ENCODE peak calls at places on chromosomes 6 and 20, in ten cellular contexts. W, B, K, X, O, E, P, Z, V and Y are unnamed samples.

GRCh38 chr20:47146703-47147102 is 209.8 kb downstream of the ZMYND8 start:
- DNase-seq in X (peak), W (no peak), B (no peak), O (no peak), E (no peak), P (no peak), V (no peak), Z (no peak), K (no peak), Y (no peak)

GRCh38 chr6:29146154-29146553 is 24.6 kb upstream of the OR2J2 start:
- DNase-seq in P (no peak), X (no peak), B (no peak), V (no peak), O (no peak), W (no peak), K (no peak), E (no peak), Z (no peak), Y (no peak)

GRCh38 chr6:140586426-140587061 is 1212.1 kb upstream of the CITED2 start:
- DNase-seq in O (no peak), B (no peak), X (no peak), E (no peak), V (no peak), K (no peak), Z (no peak), W (no peak), P (peak), Y (no peak)

GRCh38 chr20:57047281-57048026 is 219.0 kb downstream of the BMP7 start:
- DNase-seq in Z (peak), V (no peak), X (no peak), E (peak), W (no peak), B (no peak), O (no peak), K (no peak), P (no peak), Y (no peak)

GRCh38 chr6:56144538-56145324 is 102.6 kb downstream of the COL21A1 start:
- DNase-seq in Z (no peak), W (no peak), B (no peak), K (no peak), E (no peak), P (no peak), V (no peak), X (peak), O (no peak), Y (no peak)

GRCh38 chr6:3566812-3567211 is 110.0 kb upstream of the SLC22A23 start:
- DNase-seq in K (no peak), X (no peak), W (no peak), E (no peak), V (no peak), B (no peak), Z (no peak), O (no peak), P (no peak), Y (no peak)

GRCh38 chr6:158819977-158820632 is 937 bp upstream of the EZR start:
- DNase-seq in K (no peak), O (no peak), E (no peak), Z (no peak), X (no peak), V (peak), P (no peak), B (no peak), W (no peak), Y (no peak)

GRCh38 chr6:163536770-163537169 is 122.3 kb downstream of the QKI start:
- DNase-seq in K (no peak), B (no peak), V (no peak), P (no peak), E (no peak), O (no peak), Z (peak), W (no peak), X (no peak), Y (no peak)

DNA sequence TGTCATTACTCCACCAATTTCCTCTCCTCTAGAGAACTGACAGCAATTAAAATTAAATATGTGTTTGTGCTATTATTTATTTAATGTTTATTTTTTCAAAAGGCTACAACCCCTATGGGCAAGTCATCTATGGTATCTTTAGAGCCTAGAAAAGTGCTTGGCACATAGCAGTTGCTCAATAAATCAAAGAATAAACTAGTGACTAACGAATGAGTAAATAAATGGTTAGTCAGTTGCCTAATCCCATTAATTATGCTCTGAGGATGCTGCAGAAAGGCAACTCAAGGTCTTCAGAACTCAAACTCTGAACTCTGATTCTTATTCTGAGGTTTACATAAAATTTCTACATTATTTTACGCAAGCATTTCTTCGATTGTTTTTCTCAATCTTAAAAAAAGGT is 193.0 kb upstream of the TSHZ2 start:
- DNase-seq in O (no peak), X (no peak), V (no peak), B (no peak), K (no peak), P (no peak), W (no peak), Z (no peak), E (no peak), Y (no peak)
- TF ChIP-seq CTCF in O (no peak), X (no peak), V (no peak), B (no peak), K (no peak), P (no peak), W (no peak), Z (no peak), E (no peak), Y (no peak)

DNA sequence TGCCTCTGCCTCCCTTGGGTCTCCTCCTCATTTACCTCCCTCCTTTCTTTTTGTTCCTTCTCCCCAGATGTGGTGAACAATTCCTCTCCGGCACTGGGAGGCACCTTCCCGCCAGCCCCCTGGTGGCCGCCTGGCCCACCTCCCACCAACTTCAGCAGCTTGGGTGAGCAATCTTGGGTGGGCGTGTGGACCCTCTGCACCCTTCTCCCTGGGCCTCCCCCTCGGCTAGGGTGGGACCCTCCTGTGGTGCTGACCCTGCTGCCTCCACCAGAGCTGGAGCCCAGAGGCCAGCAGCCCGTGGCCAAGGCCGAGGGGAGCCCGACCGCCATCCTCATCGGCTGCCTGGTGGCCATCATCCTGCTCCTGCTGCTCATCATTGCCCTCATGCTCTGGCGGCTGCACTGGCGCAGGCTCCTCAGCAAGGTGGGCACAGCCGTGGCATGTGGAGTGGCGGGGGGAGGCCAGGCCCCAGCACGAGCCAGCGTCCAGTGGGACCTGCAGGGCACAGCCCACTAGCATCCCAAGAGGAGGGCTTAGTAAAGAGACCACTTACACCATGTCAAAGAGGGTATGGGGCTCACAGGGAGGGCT is 8.8 kb downstream of the DDR1 start:
- DNase-seq in O (no peak), X (no peak), K (no peak), E (no peak), V (no peak), W (no peak), P (no peak), B (no peak), Z (no peak), Y (no peak)
- TF ChIP-seq CTCF in O (no peak), X (no peak), K (peak), E (no peak), V (no peak), W (no peak), P (no peak), B (no peak), Z (no peak), Y (peak)

DNA sequence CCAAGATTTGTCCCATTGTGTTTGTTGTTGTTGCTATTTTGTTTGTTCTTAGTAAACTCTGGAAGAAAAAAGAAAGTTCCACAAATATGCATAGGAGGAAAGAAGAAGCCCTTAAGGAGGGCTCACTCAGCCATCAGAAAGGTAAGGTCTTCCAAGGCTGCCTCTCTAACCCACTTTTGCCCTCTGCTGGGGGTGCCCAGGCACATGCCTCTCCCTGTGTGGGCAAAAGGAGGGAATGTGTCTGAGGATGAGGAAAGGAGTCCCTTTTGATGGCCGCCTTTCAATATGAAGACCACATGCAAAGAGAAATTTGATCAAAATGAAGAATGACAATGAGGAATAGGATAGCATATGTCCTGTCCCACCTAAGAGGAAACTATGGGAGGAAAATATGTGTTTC is 248.2 kb upstream of the POU3F2 start:
- DNase-seq in K (no peak), X (no peak), Z (no peak), P (no peak), W (no peak), V (no peak), O (no peak), B (no peak), E (no peak), Y (no peak)
- TF ChIP-seq CTCF in K (no peak), X (no peak), Z (no peak), P (no peak), W (no peak), V (no peak), O (no peak), B (no peak), E (no peak), Y (no peak)

GRCh38 chr6:143696327-143697000 is 18.7 kb downstream of the PHACTR2 start:
- DNase-seq in Z (no peak), O (no peak), K (no peak), E (no peak), W (peak), X (no peak), P (no peak), B (no peak), V (no peak), Y (no peak)

GRCh38 chr6:143697401-143697800 is 19.6 kb downstream of the PHACTR2 start:
- DNase-seq in Z (no peak), V (no peak), B (no peak), X (no peak), W (no peak), E (no peak), P (no peak), K (no peak), O (no peak), Y (no peak)

GRCh38 chr6:143694560-143694959 is 16.8 kb downstream of the PHACTR2 start:
- DNase-seq in B (no peak), Z (no peak), X (no peak), O (no peak), P (no peak), K (no peak), V (no peak), W (no peak), E (no peak), Y (no peak)

GRCh38 chr6:143694013-143694412 is 16.2 kb downstream of the PHACTR2 start:
- DNase-seq in V (no peak), K (no peak), X (no peak), O (no peak), P (no peak), Z (no peak), E (no peak), W (no peak), B (no peak), Y (no peak)

DNA sequence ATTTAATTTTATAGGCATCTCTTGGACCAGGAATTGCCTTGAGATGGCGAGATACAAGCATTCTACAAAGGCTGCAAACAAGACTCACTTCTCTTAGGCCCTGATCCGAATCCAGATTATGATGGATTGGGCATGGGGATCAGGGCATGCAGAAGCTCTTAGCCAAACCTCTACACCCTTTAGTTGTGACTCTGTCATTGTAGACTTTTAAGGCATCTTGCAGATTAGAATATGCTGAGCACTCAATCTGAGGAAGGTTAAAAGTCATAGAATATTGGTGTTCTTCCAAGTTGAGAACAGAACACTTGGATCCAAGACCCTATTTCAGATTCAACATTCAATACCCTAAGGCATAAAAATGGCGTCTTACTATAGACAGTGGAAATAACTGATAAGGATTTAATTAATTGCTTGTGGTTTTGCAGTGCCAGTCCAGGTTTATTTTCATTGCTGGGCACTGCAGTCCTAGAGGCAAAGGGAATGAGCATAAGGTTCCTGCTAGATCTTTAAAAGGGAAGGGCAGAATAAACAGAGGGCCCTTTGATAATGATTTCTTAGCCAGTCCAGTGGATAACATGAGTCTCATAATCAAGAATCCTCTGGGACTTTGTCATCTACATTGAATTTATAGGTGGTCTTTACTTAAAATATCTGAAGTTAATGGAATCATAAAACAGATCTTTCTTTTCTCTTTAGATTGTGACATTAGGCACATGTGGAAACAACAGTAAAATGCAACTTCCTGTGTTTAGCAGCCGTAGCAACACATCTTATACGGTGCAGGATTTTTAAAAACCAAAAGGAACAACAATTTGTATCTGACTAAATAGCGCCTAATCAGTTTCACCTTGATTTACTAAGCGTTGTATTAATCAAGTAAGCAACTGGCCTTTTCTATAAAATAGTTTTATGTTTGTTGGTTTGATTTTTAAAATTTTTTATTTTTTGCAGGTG is 17.6 kb downstream of the PHACTR2 start:
- DNase-seq in X (no peak), P (no peak), V (no peak), B (no peak), E (no peak), K (no peak), Z (no peak), W (no peak), O (no peak), Y (no peak)
- TF ChIP-seq CTCF in X (no peak), P (no peak), V (no peak), B (no peak), E (no peak), K (no peak), Z (no peak), W (no peak), O (no peak), Y (no peak)

GRCh38 chr6:33732385-33732784 is 14.3 kb downstream of the IP6K3 start:
- DNase-seq in W (no peak), E (no peak), X (no peak), V (no peak), P (no peak), K (no peak), B (no peak), Z (no peak), O (no peak), Y (no peak)

GRCh38 chr6:33737267-33738026 is 9.3 kb downstream of the IP6K3 start:
- DNase-seq in W (peak), O (no peak), V (no peak), X (no peak), B (no peak), E (peak), Z (peak), P (no peak), K (no peak), Y (no peak)

GRCh38 chr6:33733294-33734007 is 13.3 kb downstream of the IP6K3 start:
- DNase-seq in K (no peak), E (no peak), W (no peak), P (no peak), Z (no peak), O (no peak), X (no peak), V (no peak), B (peak), Y (no peak)

GRCh38 chr6:33732819-33733218 is 13.9 kb downstream of the IP6K3 start:
- DNase-seq in K (no peak), X (no peak), V (no peak), Z (no peak), P (no peak), B (no peak), O (no peak), E (no peak), W (no peak), Y (no peak)

GRCh38 chr6:33735201-33735600 is 11.5 kb downstream of the IP6K3 start:
- DNase-seq in O (no peak), Z (no peak), W (no peak), X (no peak), E (no peak), B (no peak), K (no peak), P (no peak), V (no peak), Y (no peak)
- TF ChIP-seq CTCF in O (no peak), Z (no peak), W (no peak), X (no peak), E (no peak), B (no peak), K (no peak), P (no peak), V (no peak), Y (no peak)